ENCODE peak calls at places on chromosomes 1 and 21, in seven cellular contexts. Q is neural progenitor cell, W is fibroblast of lung, C is aorta, A is neuronal stem cell, Z is uterus, I is mesenchymal stem cell. K is an unnamed sample.

GRCh38 chr1:81097860-81098259 is 702.9 kb upstream of the ADGRL2 start:
- DNase-seq in A (no peak), Q (no peak), I (peak; percentile 1), Z (no peak), C (no peak), W (no peak), K (no peak)

GRCh38 chr1:224786533-224787249 is 142.8 kb upstream of the DNAH14 start:
- DNase-seq in A (no peak), I (no peak), W (no peak), Q (no peak), C (no peak), Z (no peak), K (no peak)

GRCh38 chr1:248808876-248809275 is 16.8 kb downstream of the SH3BP5L start:
- DNase-seq in Q (no peak), I (no peak), A (no peak), W (no peak), C (no peak), Z (no peak), K (no peak)

GRCh38 chr1:236269439-236269838 is 12.3 kb downstream of the ERO1B start:
- DNase-seq in A (no peak), Z (no peak), C (no peak), I (no peak), Q (no peak), W (no peak), K (no peak)

GRCh38 chr1:203271962-203272632 is 33.2 kb upstream of the BTG2 start:
- DNase-seq in Z (peak; percentile 49), A (no peak), W (no peak), C (no peak), I (no peak), Q (no peak), K (no peak)

GRCh38 chr1:35294809-35295208 is 26.3 kb downstream of the ZMYM4 start:
- DNase-seq in A (no peak), I (no peak), C (no peak), W (no peak), Z (no peak), Q (no peak), K (no peak)

GRCh38 chr1:100449477-100449876 is 88.5 kb upstream of the GPR88 start:
- DNase-seq in Q (no peak), A (no peak), I (no peak), W (no peak), Z (no peak), C (no peak), K (no peak)

GRCh38 chr1:205592443-205593003 is 39.3 kb downstream of the ELK4 start:
- DNase-seq in A (no peak), I (no peak), Q (no peak), W (no peak), Z (no peak), C (peak; percentile 55), K (no peak)

GRCh38 chr1:910311-910880 is 13.3 kb upstream of the SAMD11 start:
- DNase-seq in Q (peak; percentile 1), I (no peak), A (no peak), Z (peak; percentile 25), W (no peak), C (peak; percentile 75), K (no peak)

GRCh38 chr1:59156526-59157196 is 140.2 kb upstream of the FGGY start:
- DNase-seq in Q (peak; percentile 76), C (no peak), Z (no peak), I (peak; percentile 32), A (peak; percentile 17), W (no peak), K (peak; percentile 41)

GRCh38 chr1:182520746-182521145 is 68.3 kb downstream of the RNASEL start:
- DNase-seq in Q (no peak), C (no peak), W (peak; percentile 13), I (no peak), A (no peak), Z (no peak), K (no peak)

GRCh38 chr1:31848381-31848897 is 32.6 kb upstream of the SPOCD1 start:
- DNase-seq in Z (no peak), I (no peak), A (no peak), W (no peak), C (no peak), Q (no peak), K (no peak)

GRCh38 chr21:25005388-25005787 is 601.9 kb downstream of the MRPL39 start:
- DNase-seq in Q (no peak), A (no peak), Z (no peak), I (no peak), C (no peak), W (peak; percentile 71), K (no peak)

GRCh38 chr1:153749408-153750005 is 21.7 kb downstream of the INTS3 start:
- DNase-seq in I (peak; percentile 83), A (peak; percentile 65), Q (peak; percentile 91), Z (peak; percentile 90), W (peak; percentile 83), C (peak; percentile 92), K (peak; percentile 78)

GRCh38 chr1:64087768-64088167 is 115.7 kb upstream of the UBE2U start:
- DNase-seq in C (no peak), W (peak; percentile 92), Z (no peak), Q (no peak), A (no peak), I (peak; percentile 81), K (peak; percentile 71)

GRCh38 chr1:197666769-197667285 is 108.5 kb downstream of the DENND1B start:
- DNase-seq in W (no peak), I (no peak), A (no peak), Z (no peak), Q (no peak), C (no peak), K (no peak)

GRCh38 chr1:1091344-1092148 is 17.4 kb upstream of the RNF223 start:
- DNase-seq in C (no peak), W (no peak), Z (no peak), I (no peak), Q (no peak), A (no peak), K (no peak)

GRCh38 chr1:115182012-115182715 is 92.9 kb upstream of the TSPAN2 start:
- DNase-seq in A (no peak), W (no peak), C (no peak), I (peak; percentile 23), Z (no peak), Q (no peak), K (no peak)

GRCh38 chr1:87826639-87827345 is 498.1 kb downstream of the LMO4 start:
- DNase-seq in Q (no peak), A (no peak), W (peak; percentile 96), C (no peak), Z (peak; percentile 33), I (peak; percentile 4), K (peak; percentile 72)

GRCh38 chr1:206442101-206442500 is 28.2 kb upstream of the IKBKE start:
- DNase-seq in I (no peak), C (no peak), Q (no peak), Z (no peak), A (no peak), W (peak; percentile 37), K (peak; percentile 33)

GRCh38 chr1:108962681-108963051 is 618 bp downstream of the CLCC1 start:
- DNase-seq in C (no peak), Z (peak; percentile 21), W (no peak), Q (no peak), I (no peak), A (no peak), K (peak; percentile 47)

GRCh38 chr1:11229178-11229577 is 33.2 kb downstream of the MTOR start:
- DNase-seq in A (no peak), Z (no peak), W (no peak), Q (no peak), C (no peak), I (no peak), K (no peak)
- H3K36me3 ChIP-seq in A (peaks cover 95% of the 10 kb centered on the region), Z (no peaks in the 10 kb centered on the region), W (peaks cover 10% of the 10 kb centered on the region), Q (peaks cover 21% of the 10 kb centered on the region), C (peaks cover 20% of the 10 kb centered on the region), I (peaks cover 44% of the 10 kb centered on the region), K (peaks cover 64% of the 10 kb centered on the region)

DNA sequence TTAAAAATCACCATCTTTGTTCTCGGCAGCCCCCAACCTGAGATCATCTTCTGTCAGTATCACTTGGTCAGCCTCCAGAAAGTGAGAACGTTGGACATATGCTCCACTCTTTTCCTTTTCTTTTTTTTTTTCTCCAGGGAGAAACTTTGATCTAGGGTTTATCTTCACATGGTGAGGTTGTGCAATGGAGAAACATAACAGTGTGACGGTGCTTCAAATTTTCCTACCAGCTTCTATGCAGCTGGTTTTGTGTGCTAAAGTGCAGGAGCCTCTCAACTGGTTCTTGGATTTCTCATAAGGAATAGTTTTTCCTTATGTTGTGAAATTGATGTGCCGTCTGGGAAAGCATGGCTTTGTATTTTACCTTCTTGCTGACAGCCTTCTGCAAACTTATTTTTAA is 1202.9 kb downstream of the NCAM2 start:
- DNase-seq in I (no peak), W (no peak), C (no peak), Z (no peak), Q (no peak), A (no peak), K (no peak)
- H3K9me3 ChIP-seq in I (peaks cover 4% of the 10 kb centered on the region), W (no peaks in the 10 kb centered on the region), C (peaks cover 2% of the 10 kb centered on the region), Z (no peaks in the 10 kb centered on the region), Q (no peaks in the 10 kb centered on the region), A (no peaks in the 10 kb centered on the region), K (no peaks in the 10 kb centered on the region)

DNA sequence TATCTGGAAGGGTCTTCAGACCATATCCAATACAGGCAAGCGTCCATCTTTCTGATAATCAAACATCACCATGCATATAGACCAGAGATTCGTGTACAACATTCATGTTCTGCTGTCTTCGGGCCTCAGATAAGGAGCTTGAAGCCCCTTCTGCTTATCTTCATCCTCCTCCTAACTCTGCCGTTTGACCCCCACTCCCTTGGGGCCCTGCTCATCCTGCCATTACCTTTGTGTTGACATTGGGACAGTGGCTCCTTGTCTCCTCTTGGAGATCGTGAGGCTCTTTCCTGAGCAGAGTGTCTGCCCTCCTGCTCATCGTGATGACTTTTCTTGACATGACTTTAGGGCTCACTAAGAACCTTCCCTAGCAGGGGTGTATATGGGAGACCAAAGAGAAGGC is 37.3 kb downstream of the ACTL8 start:
- DNase-seq in Q (no peak), I (no peak), A (no peak), W (no peak), Z (no peak), C (no peak), K (no peak)
- H3K36me3 ChIP-seq in Q (no peaks in the 10 kb centered on the region), I (no peaks in the 10 kb centered on the region), A (no peaks in the 10 kb centered on the region), W (no peaks in the 10 kb centered on the region), Z (no peaks in the 10 kb centered on the region), C (no peaks in the 10 kb centered on the region), K (no peaks in the 10 kb centered on the region)

GRCh38 chr1:2807036-2807435 is 5.5 kb upstream of the TTC34 start:
- DNase-seq in W (no peak), A (no peak), Q (no peak), C (no peak), I (no peak), Z (no peak), K (no peak)

GRCh38 chr1:2808831-2809605 is 7.5 kb upstream of the TTC34 start:
- DNase-seq in C (no peak), I (no peak), W (no peak), Q (no peak), A (no peak), Z (no peak), K (no peak)

GRCh38 chr1:2807678-2808385 is 6.3 kb upstream of the TTC34 start:
- DNase-seq in A (no peak), Q (no peak), Z (no peak), W (no peak), I (no peak), C (no peak), K (no peak)

GRCh38 chr1:2809656-2810055 is 8.2 kb upstream of the TTC34 start:
- DNase-seq in C (no peak), Q (no peak), I (no peak), W (no peak), A (no peak), Z (no peak), K (no peak)

DNA sequence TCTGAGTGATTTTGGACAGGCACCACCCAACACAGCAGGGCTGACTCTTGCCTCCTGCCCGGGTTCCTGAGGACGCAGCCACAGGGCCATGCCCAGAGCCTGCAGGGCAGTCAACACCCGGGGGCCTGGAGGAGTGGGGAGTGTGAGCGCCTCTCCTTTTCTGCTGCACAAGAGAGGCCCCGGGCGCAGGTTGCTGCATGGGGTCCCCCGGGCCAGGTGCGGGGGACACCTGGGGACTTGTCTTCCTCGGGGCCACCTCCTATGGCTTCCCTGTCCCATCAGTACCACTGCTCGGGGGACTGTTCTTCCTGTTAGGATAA is 6.9 kb upstream of the TTC34 start:
- DNase-seq in A (no peak), Z (no peak), I (no peak), C (no peak), W (no peak), Q (no peak), K (no peak)
- H3K9me3 ChIP-seq in A (peaks cover 3% of the 10 kb centered on the region), Z (no peaks in the 10 kb centered on the region), I (no peaks in the 10 kb centered on the region), C (peaks cover 4% of the 10 kb centered on the region), W (no peaks in the 10 kb centered on the region), Q (no peaks in the 10 kb centered on the region), K (peaks cover 1% of the 10 kb centered on the region)